ENCODE peak calls at places on chromosomes 11 and 22, in five cellular contexts. C, Y, L, N and M are unnamed samples.

GRCh38 chr22:38398609-38399401 is 56.2 kb downstream of the KCNJ4 start:
- DNase-seq in C (peak; percentile 86), Y (peak; percentile 84), L (peak; percentile 96), N (peak; percentile 65), M (peak; percentile 92)

GRCh38 chr22:38873469-38874411 is 1.7 kb upstream of the CBX6 start:
- DNase-seq in C (peak; percentile 88), Y (peak; percentile 46), L (no peak), N (peak; percentile 55), M (no peak)

GRCh38 chr22:43270314-43270908 is 72.8 kb downstream of the SCUBE1 start:
- DNase-seq in C (no peak), Y (no peak), L (no peak), N (no peak), M (no peak)

GRCh38 chr11:11998091-11998781 is 10.2 kb downstream of the DKK3 start:
- DNase-seq in C (no peak), Y (no peak), L (no peak), N (no peak), M (no peak)

GRCh38 chr22:26529345-26529744 is 17.1 kb upstream of the TFIP11 start:
- DNase-seq in C (no peak), Y (no peak), L (no peak), N (no peak), M (peak; percentile 82)

GRCh38 chr22:39306456-39307361 is 12.7 kb downstream of the RPL3 start:
- DNase-seq in C (peak; percentile 77), Y (peak; percentile 51), L (peak; percentile 71), N (no peak), M (no peak)

GRCh38 chr11:72736452-72737069 is 15.6 kb downstream of the ARAP1 start:
- DNase-seq in C (peak; percentile 90), Y (peak; percentile 52), L (peak; percentile 39), N (no peak), M (no peak)

GRCh38 chr11:46826310-46827044 is 19.6 kb downstream of the CKAP5 start:
- DNase-seq in C (peak; percentile 85), Y (peak; percentile 68), L (peak; percentile 90), N (peak; percentile 51), M (peak; percentile 91)

GRCh38 chr11:120884290-120885020 is 139.4 kb upstream of the TBCEL start:
- DNase-seq in C (no peak), Y (no peak), L (no peak), N (no peak), M (no peak)

GRCh38 chr11:91970604-91971003 is 254.0 kb upstream of the FAT3 start:
- DNase-seq in C (no peak), Y (no peak), L (no peak), N (no peak), M (no peak)

GRCh38 chr11:76444065-76444383 is 794 bp upstream of the EMSY start:
- DNase-seq in C (no peak), Y (no peak), L (no peak), N (peak; percentile 61), M (no peak)

GRCh38 chr11:131685906-131686305 is 315.5 kb downstream of the NTM start:
- DNase-seq in C (no peak), Y (no peak), L (no peak), N (no peak), M (no peak)

GRCh38 chr11:12764187-12764914 is 90.1 kb downstream of the TEAD1 start:
- DNase-seq in C (no peak), Y (no peak), L (no peak), N (no peak), M (no peak)

GRCh38 chr11:8093931-8094575 is 13.0 kb downstream of the TUB start:
- DNase-seq in C (no peak), Y (no peak), L (no peak), N (no peak), M (no peak)

GRCh38 chr11:131392528-131393255 is 22.3 kb downstream of the NTM start:
- DNase-seq in C (no peak), Y (no peak), L (no peak), N (no peak), M (no peak)

GRCh38 chr11:134026655-134027343 is 42.1 kb upstream of the JAM3 start:
- DNase-seq in C (no peak), Y (no peak), L (peak; percentile 48), N (peak; percentile 52), M (peak; percentile 40)

GRCh38 chr11:33027233-33027632 is 11.6 kb downstream of the DEPDC7 start:
- DNase-seq in C (no peak), Y (no peak), L (no peak), N (no peak), M (no peak)

GRCh38 chr22:26658671-26659478 is 1.5 kb downstream of the MIAT start:
- DNase-seq in C (peak; percentile 93), Y (peak; percentile 68), L (no peak), N (peak; percentile 75), M (no peak)

GRCh38 chr11:45807792-45808238 is 2.9 kb downstream of the SLC35C1 start:
- DNase-seq in C (no peak), Y (no peak), L (no peak), N (no peak), M (peak; percentile 37)

GRCh38 chr11:7422544-7423331 is 62.6 kb upstream of the OLFML1 start:
- DNase-seq in C (no peak), Y (no peak), L (no peak), N (no peak), M (no peak)

GRCh38 chr11:76839326-76839725 is 21.4 kb upstream of the ACER3 start:
- DNase-seq in C (no peak), Y (no peak), L (no peak), N (no peak), M (no peak)

GRCh38 chr11:11931461-11932055 is 76.9 kb downstream of the DKK3 start:
- DNase-seq in C (peak; percentile 24), Y (no peak), L (no peak), N (peak; percentile 56), M (no peak)

GRCh38 chr22:49815641-49816071 is 12.0 kb downstream of the BRD1 start:
- DNase-seq in C (no peak), Y (no peak), L (no peak), N (no peak), M (no peak)

GRCh38 chr11:209275-210121 is 2.0 kb downstream of the RIC8A start:
- DNase-seq in C (no peak), Y (no peak), L (peak; percentile 81), N (no peak), M (peak; percentile 44)

GRCh38 chr11:131977231-131977630 is 606.8 kb downstream of the NTM start:
- DNase-seq in C (no peak), Y (no peak), L (no peak), N (no peak), M (no peak)

GRCh38 chr11:45896392-45897068 is 10.5 kb downstream of the FREY1 start:
- DNase-seq in C (no peak), Y (no peak), L (peak; percentile 88), N (peak; percentile 53), M (no peak)

GRCh38 chr11:68106165-68106940 is 14.8 kb downstream of the CHKA start:
- DNase-seq in C (no peak), Y (no peak), L (peak; percentile 84), N (no peak), M (no peak)